ENCODE peak calls at places on chromosomes 2 and 18, in five cellular contexts. R, G, L, U and X are unnamed samples.

GRCh38 chr2:168559187-168559586 is 103.1 kb downstream of the CERS6 start:
- DNase-seq in L (no peak), U (peak), R (no peak), G (no peak), X (no peak)

GRCh38 chr2:34229998-34230397 is 630.9 kb upstream of the FAM98A start:
- DNase-seq in R (no peak), L (no peak), U (no peak), G (no peak), X (no peak)

GRCh38 chr2:218879881-218880748 is 537 bp upstream of the WNT10A start:
- DNase-seq in L (no peak), G (no peak), U (no peak), R (no peak), X (peak)

GRCh38 chr2:38572167-38572566 is 30.6 kb downstream of the HNRNPLL start:
- DNase-seq in G (peak), U (no peak), L (no peak), R (no peak), X (no peak)

GRCh38 chr2:30412392-30413321 is 34.4 kb upstream of the LCLAT1 start:
- DNase-seq in U (no peak), L (no peak), G (no peak), R (no peak), X (no peak)

GRCh38 chr2:157468931-157469708 is 25.2 kb upstream of the CYTIP start:
- DNase-seq in G (peak), U (no peak), R (no peak), L (no peak), X (peak)

GRCh38 chr18:9916067-9916684 is 2.4 kb downstream of the VAPA start:
- DNase-seq in R (peak), G (no peak), L (no peak), U (no peak), X (no peak)

GRCh38 chr2:235576337-235576910 is 82.6 kb downstream of the AGAP1 start:
- DNase-seq in G (no peak), U (no peak), L (no peak), R (no peak), X (no peak)

GRCh38 chr2:48323146-48323545 is 206.8 kb upstream of the STON1 start:
- DNase-seq in G (no peak), U (no peak), R (no peak), L (no peak), X (no peak)

GRCh38 chr2:9739508-9739907 is 103.8 kb upstream of the TAF1B start:
- DNase-seq in L (no peak), R (no peak), G (no peak), U (no peak), X (no peak)

GRCh38 chr18:74286106-74286856 is 5.5 kb downstream of the CYB5A start:
- DNase-seq in L (no peak), R (no peak), G (no peak), U (no peak), X (no peak)

GRCh38 chr2:70203086-70203485 is 12.3 kb upstream of the C2orf42 start:
- DNase-seq in L (no peak), G (no peak), U (no peak), R (no peak), X (no peak)
- H2AFZ ChIP-seq in L (no peak), G (no peak), U (no peak), R (no peak), X (no peak)

GRCh38 chr2:174546519-174547506 is 50.8 kb downstream of the WIPF1 start:
- DNase-seq in L (peak), G (no peak), R (peak), U (no peak), X (peak)
- H2AFZ ChIP-seq in L (no peak), G (no peak), R (peak), U (peak), X (no peak)

GRCh38 chr2:29013046-29013780 is 32.1 kb downstream of the TOGARAM2 start:
- DNase-seq in G (no peak), L (no peak), R (no peak), U (no peak), X (no peak)

GRCh38 chr2:29012211-29012681 is 31.1 kb downstream of the TOGARAM2 start:
- DNase-seq in U (no peak), L (no peak), R (no peak), G (no peak), X (peak)

GRCh38 chr2:29010946-29011649 is 30.0 kb downstream of the TOGARAM2 start:
- DNase-seq in G (peak), U (no peak), L (no peak), R (peak), X (peak)

GRCh38 chr2:29009711-29010677 is 28.9 kb downstream of the TOGARAM2 start:
- DNase-seq in G (no peak), R (no peak), L (no peak), U (no peak), X (no peak)

GRCh38 chr2:29011650-29012060 is 30.6 kb downstream of the TOGARAM2 start:
- DNase-seq in L (no peak), U (no peak), G (peak), R (no peak), X (no peak)
- H2AFZ ChIP-seq in L (no peak), U (no peak), G (peak), R (no peak), X (no peak)

GRCh38 chr2:192546566-192546965 is 351.8 kb upstream of the TMEFF2 start:
- DNase-seq in R (no peak), L (no peak), U (peak), G (no peak), X (no peak)

DNA sequence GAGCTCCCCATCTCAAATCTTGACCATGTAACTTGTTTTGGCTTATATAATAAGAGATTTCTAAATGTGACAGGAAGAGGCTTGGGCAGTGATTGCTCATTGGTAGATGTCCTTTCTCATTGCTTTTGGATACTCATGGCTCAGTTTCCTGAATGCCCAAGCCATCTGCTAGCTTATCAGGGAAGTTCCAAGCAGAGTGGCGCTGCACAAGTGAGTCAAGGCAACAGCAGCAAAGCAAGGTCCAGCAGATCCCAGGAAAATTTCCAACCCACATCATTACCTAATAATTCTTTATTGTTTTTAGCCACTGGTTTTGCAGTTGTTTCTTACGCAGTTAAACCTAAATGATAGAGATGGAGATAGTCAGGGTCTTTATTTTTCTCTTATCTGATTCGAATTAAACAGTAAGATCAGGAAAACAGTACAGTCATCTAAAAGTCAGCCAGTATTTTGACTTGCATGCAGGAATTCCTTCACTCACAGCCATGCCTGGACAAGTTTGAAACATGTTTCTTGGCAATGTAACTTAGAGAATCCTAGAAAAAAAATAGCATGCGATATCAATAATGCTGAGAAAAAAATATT is 349.7 kb upstream of the TMEFF2 start:
- DNase-seq in G (peak), U (peak), L (no peak), R (no peak), X (no peak)
- H2AFZ ChIP-seq in G (no peak), U (peak), L (no peak), R (peak), X (no peak)

GRCh38 chr2:148813603-148814065 is 61.4 kb upstream of the KIF5C start:
- DNase-seq in R (peak), G (no peak), U (no peak), L (no peak), X (peak)
- H2AFZ ChIP-seq in R (no peak), G (no peak), U (no peak), L (no peak), X (peak)

GRCh38 chr2:132267372-132267771 is 105.6 kb upstream of the ANKRD30BL start:
- DNase-seq in R (peak), U (no peak), G (no peak), L (no peak), X (peak)
- H2AFZ ChIP-seq in R (peak), U (peak), G (peak), L (no peak), X (peak)

GRCh38 chr2:96548558-96549465 is 12.3 kb downstream of the ARID5A start:
- DNase-seq in G (no peak), U (no peak), R (no peak), L (no peak), X (no peak)
- H2AFZ ChIP-seq in G (no peak), U (no peak), R (no peak), L (no peak), X (no peak)

DNA sequence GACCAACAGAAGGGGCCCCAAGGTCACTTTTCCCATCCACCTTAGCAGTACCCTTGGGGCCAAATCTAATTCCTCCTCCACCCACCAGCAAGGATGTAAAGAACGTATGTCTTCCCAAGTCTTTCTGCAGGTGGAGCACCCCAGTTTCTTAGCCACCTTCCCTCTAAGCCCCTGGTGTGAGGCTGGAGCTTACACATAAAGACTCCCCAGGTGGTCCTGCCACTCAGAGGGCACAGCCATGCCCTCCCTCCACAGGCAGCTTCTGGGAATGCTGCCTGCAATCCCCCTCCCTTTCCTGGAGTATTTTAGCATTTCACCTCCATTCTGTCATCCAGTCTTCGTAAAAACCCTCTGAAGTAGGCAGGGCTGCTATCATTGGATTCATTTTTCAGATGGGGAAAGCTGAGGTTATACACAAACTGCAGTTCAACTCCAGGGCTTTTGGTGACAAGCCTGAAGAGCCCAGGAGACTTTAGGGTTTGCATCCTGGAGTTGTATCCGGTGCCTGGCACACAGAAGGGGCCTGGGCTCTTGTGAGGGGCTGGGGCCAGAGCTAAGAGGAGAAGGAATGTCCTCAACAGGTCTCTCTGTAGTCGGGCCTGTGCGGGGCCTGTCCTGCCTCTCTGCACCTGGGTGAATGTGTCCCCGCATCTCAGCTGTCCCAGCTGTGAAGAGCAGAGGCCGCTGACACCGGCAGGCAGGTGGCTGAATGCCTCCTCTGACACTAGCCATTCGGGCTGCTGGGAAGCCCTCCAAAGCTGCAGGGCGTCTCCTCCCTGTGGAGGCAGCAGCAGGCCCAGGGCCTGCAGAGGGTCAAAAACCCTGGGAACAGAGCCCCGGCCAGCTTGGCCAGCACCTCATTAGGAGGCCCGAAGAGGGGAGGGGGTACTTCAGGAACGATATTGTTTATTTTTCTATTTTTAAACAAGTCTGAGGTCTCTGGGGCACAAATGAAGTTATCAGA is 27.6 kb downstream of the CIB4 start:
- DNase-seq in R (peak), L (no peak), U (no peak), G (no peak), X (no peak)
- H2AFZ ChIP-seq in R (no peak), L (no peak), U (no peak), G (no peak), X (no peak)

GRCh38 chr2:207258191-207258991 is 92.6 kb upstream of the KLF7 start:
- DNase-seq in L (no peak), U (peak), R (no peak), G (peak), X (no peak)
- H2AFZ ChIP-seq in L (no peak), U (no peak), R (no peak), G (no peak), X (no peak)